ENCODE peak calls at places on chromosomes 4 and X, in four cellular contexts. One of them, this sample, is unnamed.

GRCh38 chrX:22689290-22689689 is 310.5 kb upstream of the DDX53 start:
- DNase-seq in transverse colon: no peak
- DNase-seq in fibroblast of pulmonary artery: peak
- DNase-seq in choroid plexus epithelial cell: no peak
- DNase-seq in this sample: no peak

GRCh38 chr4:111230265-111230664 is 607.4 kb upstream of the PITX2 start:
- DNase-seq in transverse colon: no peak
- DNase-seq in fibroblast of pulmonary artery: no peak
- DNase-seq in choroid plexus epithelial cell: no peak
- DNase-seq in this sample: no peak

GRCh38 chrX:29225670-29226069 is 638.4 kb downstream of the IL1RAPL1 start:
- DNase-seq in transverse colon: no peak
- DNase-seq in fibroblast of pulmonary artery: no peak
- DNase-seq in choroid plexus epithelial cell: peak
- DNase-seq in this sample: no peak

GRCh38 chr4:109916003-109916399 is 3.3 kb downstream of the EGF start:
- DNase-seq in transverse colon: no peak
- DNase-seq in fibroblast of pulmonary artery: no peak
- DNase-seq in choroid plexus epithelial cell: no peak
- DNase-seq in this sample: no peak

GRCh38 chr4:78971326-78971725 is 32.1 kb upstream of the PAQR3 start:
- DNase-seq in transverse colon: no peak
- DNase-seq in fibroblast of pulmonary artery: peak
- DNase-seq in choroid plexus epithelial cell: peak
- DNase-seq in this sample: no peak

GRCh38 chr4:74543247-74543670 is 98.3 kb downstream of the AREG start:
- DNase-seq in transverse colon: no peak
- DNase-seq in fibroblast of pulmonary artery: no peak
- DNase-seq in choroid plexus epithelial cell: no peak
- DNase-seq in this sample: no peak

GRCh38 chrX:41381685-41382084 is 47.7 kb downstream of the DDX3X start:
- DNase-seq in transverse colon: peak
- DNase-seq in fibroblast of pulmonary artery: peak
- DNase-seq in choroid plexus epithelial cell: peak
- DNase-seq in this sample: peak

GRCh38 chrX:129759576-129760061 is 20.1 kb upstream of the SASH3 start:
- DNase-seq in transverse colon: peak
- DNase-seq in fibroblast of pulmonary artery: peak
- DNase-seq in choroid plexus epithelial cell: peak
- DNase-seq in this sample: peak

GRCh38 chr4:119615068-119615744 is 13.4 kb downstream of the PDE5A start:
- DNase-seq in transverse colon: no peak
- DNase-seq in fibroblast of pulmonary artery: no peak
- DNase-seq in choroid plexus epithelial cell: peak
- DNase-seq in this sample: no peak

GRCh38 chrX:39730671-39731389 is 366.9 kb downstream of the BCOR start:
- DNase-seq in transverse colon: peak
- DNase-seq in fibroblast of pulmonary artery: peak
- DNase-seq in choroid plexus epithelial cell: peak
- DNase-seq in this sample: peak

GRCh38 chr4:46392421-46392820 is 2.5 kb upstream of the GABRA2 start:
- DNase-seq in transverse colon: no peak
- DNase-seq in fibroblast of pulmonary artery: no peak
- DNase-seq in choroid plexus epithelial cell: peak
- DNase-seq in this sample: peak

GRCh38 chrX:50769389-50770063 is 44.5 kb downstream of the SHROOM4 start:
- DNase-seq in transverse colon: peak
- DNase-seq in fibroblast of pulmonary artery: no peak
- DNase-seq in choroid plexus epithelial cell: no peak
- DNase-seq in this sample: peak

GRCh38 chr4:183430317-183430986 is 14.0 kb upstream of the CDKN2AIP start:
- DNase-seq in transverse colon: no peak
- DNase-seq in fibroblast of pulmonary artery: peak
- DNase-seq in choroid plexus epithelial cell: peak
- DNase-seq in this sample: no peak

GRCh38 chr4:37471971-37472370 is 214.2 kb downstream of the RELL1 start:
- DNase-seq in transverse colon: peak
- DNase-seq in fibroblast of pulmonary artery: no peak
- DNase-seq in choroid plexus epithelial cell: no peak
- DNase-seq in this sample: peak

GRCh38 chr4:27248829-27249228 is 388.2 kb downstream of the STIM2 start:
- DNase-seq in transverse colon: no peak
- DNase-seq in fibroblast of pulmonary artery: peak
- DNase-seq in choroid plexus epithelial cell: no peak
- DNase-seq in this sample: no peak

GRCh38 chr4:90137545-90137944 is 10.4 kb downstream of the CCSER1 start:
- DNase-seq in transverse colon: no peak
- DNase-seq in fibroblast of pulmonary artery: no peak
- DNase-seq in choroid plexus epithelial cell: no peak
- DNase-seq in this sample: peak

GRCh38 chrX:132165651-132166050 is 37.8 kb upstream of the FRMD7 start:
- DNase-seq in transverse colon: no peak
- DNase-seq in fibroblast of pulmonary artery: no peak
- DNase-seq in choroid plexus epithelial cell: peak
- DNase-seq in this sample: peak

GRCh38 chr4:55819634-55820033 is at the start of gene EXOC1L:
- DNase-seq in transverse colon: no peak
- DNase-seq in fibroblast of pulmonary artery: peak
- DNase-seq in choroid plexus epithelial cell: peak
- DNase-seq in this sample: no peak

GRCh38 chrX:2710496-2710895 is 19.4 kb downstream of the CD99 start:
- DNase-seq in transverse colon: no peak
- DNase-seq in fibroblast of pulmonary artery: no peak
- DNase-seq in choroid plexus epithelial cell: peak
- DNase-seq in this sample: peak

GRCh38 chr4:87465739-87466366 is 43.5 kb downstream of the NUDT9 start:
- DNase-seq in transverse colon: no peak
- DNase-seq in fibroblast of pulmonary artery: peak
- DNase-seq in choroid plexus epithelial cell: peak
- DNase-seq in this sample: peak

GRCh38 chr4:83326546-83326945 is 8.1 kb downstream of the HPSE start:
- DNase-seq in transverse colon: no peak
- DNase-seq in fibroblast of pulmonary artery: no peak
- DNase-seq in choroid plexus epithelial cell: no peak
- DNase-seq in this sample: no peak

GRCh38 chrX:41921492-41922124 is 1.7 kb downstream of the CASK start:
- DNase-seq in transverse colon: no peak
- DNase-seq in fibroblast of pulmonary artery: peak
- DNase-seq in choroid plexus epithelial cell: peak
- DNase-seq in this sample: peak

GRCh38 chr4:186144180-186144579 is 39.7 kb downstream of the FAM149A start:
- DNase-seq in transverse colon: peak
- DNase-seq in fibroblast of pulmonary artery: peak
- DNase-seq in choroid plexus epithelial cell: peak
- DNase-seq in this sample: peak

GRCh38 chrX:1462596-1463251 is 10.0 kb upstream of the ASMTL start:
- DNase-seq in transverse colon: no peak
- DNase-seq in fibroblast of pulmonary artery: peak
- DNase-seq in choroid plexus epithelial cell: peak
- DNase-seq in this sample: peak

GRCh38 chr4:41644288-41644914 is 104.1 kb downstream of the PHOX2B start:
- DNase-seq in transverse colon: peak
- DNase-seq in fibroblast of pulmonary artery: peak
- DNase-seq in choroid plexus epithelial cell: peak
- DNase-seq in this sample: peak

GRCh38 chr4:52982246-52982950 is 120.3 kb downstream of the RASL11B start:
- DNase-seq in transverse colon: no peak
- DNase-seq in fibroblast of pulmonary artery: peak
- DNase-seq in choroid plexus epithelial cell: peak
- DNase-seq in this sample: peak

GRCh38 chr4:11628093-11628725 is 199.5 kb upstream of the HS3ST1 start:
- DNase-seq in transverse colon: no peak
- DNase-seq in fibroblast of pulmonary artery: peak
- DNase-seq in choroid plexus epithelial cell: peak
- DNase-seq in this sample: peak

GRCh38 chr4:7335363-7336066 is 99.2 kb downstream of the PSAPL1 start:
- DNase-seq in transverse colon: peak
- DNase-seq in fibroblast of pulmonary artery: peak
- DNase-seq in choroid plexus epithelial cell: peak
- DNase-seq in this sample: peak

GRCh38 chr4:135804785-135805184 is 1603.2 kb upstream of the PABPC4L start:
- DNase-seq in transverse colon: no peak
- DNase-seq in fibroblast of pulmonary artery: no peak
- DNase-seq in choroid plexus epithelial cell: no peak
- DNase-seq in this sample: no peak

GRCh38 chrX:153297376-153297775 is 24.2 kb downstream of the PNMA6F start:
- DNase-seq in transverse colon: no peak
- DNase-seq in fibroblast of pulmonary artery: no peak
- DNase-seq in choroid plexus epithelial cell: no peak
- DNase-seq in this sample: no peak

GRCh38 chr4:165597581-165598480 is 219.0 kb downstream of the CPE start:
- DNase-seq in transverse colon: no peak
- DNase-seq in fibroblast of pulmonary artery: no peak
- DNase-seq in choroid plexus epithelial cell: no peak
- DNase-seq in this sample: no peak
- H3K4me3 ChIP-seq in transverse colon: no peak
- H3K4me3 ChIP-seq in fibroblast of pulmonary artery: no peak
- H3K4me3 ChIP-seq in choroid plexus epithelial cell: no peak
- H3K4me3 ChIP-seq in this sample: no peak

GRCh38 chr4:93127489-93127888 is 701.1 kb upstream of the ATOH1 start:
- DNase-seq in transverse colon: no peak
- DNase-seq in fibroblast of pulmonary artery: no peak
- DNase-seq in choroid plexus epithelial cell: no peak
- DNase-seq in this sample: no peak

GRCh38 chr4:93132631-93133030 is 695.9 kb upstream of the ATOH1 start:
- DNase-seq in transverse colon: no peak
- DNase-seq in fibroblast of pulmonary artery: no peak
- DNase-seq in choroid plexus epithelial cell: no peak
- DNase-seq in this sample: no peak
- TF ChIP-seq CTCF in transverse colon: no peak
- TF ChIP-seq CTCF in fibroblast of pulmonary artery: no peak
- TF ChIP-seq CTCF in choroid plexus epithelial cell: no peak
- TF ChIP-seq CTCF in this sample: no peak

DNA sequence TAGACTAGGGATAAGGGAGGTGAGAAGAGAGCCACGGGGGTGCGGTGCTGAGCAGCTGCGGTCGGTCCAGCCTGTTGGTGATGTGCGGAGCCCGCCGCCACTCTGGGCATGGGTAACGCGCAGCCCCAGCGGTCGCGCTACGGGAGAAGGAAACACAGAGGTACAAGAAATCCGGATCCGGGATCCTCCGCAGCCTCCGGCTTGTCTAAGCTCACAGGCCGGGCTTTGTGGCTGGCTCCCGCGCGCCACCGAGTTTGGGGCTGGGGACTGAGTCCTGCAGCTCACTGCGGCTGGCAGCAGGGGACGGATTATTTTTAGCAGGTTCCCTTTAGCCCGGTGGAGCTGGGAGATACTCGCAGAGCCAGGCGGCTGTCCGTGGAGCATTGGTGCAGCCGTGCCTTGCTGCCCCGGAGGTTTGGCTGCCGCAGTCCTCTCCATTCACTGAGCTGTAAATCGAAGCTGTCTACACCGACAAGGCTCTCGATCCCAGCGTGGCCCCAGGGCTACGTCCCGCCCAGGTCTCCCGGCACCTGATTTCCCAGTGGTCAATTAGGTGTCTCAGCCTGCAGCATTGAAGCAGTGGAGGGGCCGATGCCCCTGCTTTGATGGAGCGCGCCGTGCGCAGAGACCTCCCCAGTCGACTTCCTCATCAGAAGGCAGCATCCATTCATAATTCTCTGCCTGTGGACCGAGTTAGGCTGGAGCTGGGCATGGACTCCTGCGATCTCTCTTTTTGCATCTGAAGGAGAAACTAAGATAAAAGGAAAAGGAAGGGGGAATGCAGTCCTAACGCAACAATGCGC is 81.9 kb upstream of the SCML1 start:
- DNase-seq in transverse colon: no peak
- DNase-seq in fibroblast of pulmonary artery: peak
- DNase-seq in choroid plexus epithelial cell: no peak
- DNase-seq in this sample: no peak
- H3K4me3 ChIP-seq in transverse colon: no peak
- H3K4me3 ChIP-seq in fibroblast of pulmonary artery: peak
- H3K4me3 ChIP-seq in choroid plexus epithelial cell: peak
- H3K4me3 ChIP-seq in this sample: peak

GRCh38 chrX:6777211-6778002 is 242.5 kb upstream of the VCX3A start:
- DNase-seq in transverse colon: no peak
- DNase-seq in fibroblast of pulmonary artery: no peak
- DNase-seq in choroid plexus epithelial cell: no peak
- DNase-seq in this sample: no peak

GRCh38 chrX:6782831-6783230 is 247.9 kb upstream of the VCX3A start:
- DNase-seq in transverse colon: no peak
- DNase-seq in fibroblast of pulmonary artery: no peak
- DNase-seq in choroid plexus epithelial cell: no peak
- DNase-seq in this sample: no peak

GRCh38 chrX:6778547-6779231 is 243.8 kb upstream of the VCX3A start:
- DNase-seq in transverse colon: no peak
- DNase-seq in fibroblast of pulmonary artery: no peak
- DNase-seq in choroid plexus epithelial cell: no peak
- DNase-seq in this sample: no peak
- TF ChIP-seq CTCF in transverse colon: no peak
- TF ChIP-seq CTCF in fibroblast of pulmonary artery: no peak
- TF ChIP-seq CTCF in choroid plexus epithelial cell: no peak
- TF ChIP-seq CTCF in this sample: no peak

GRCh38 chrX:10016516-10017132 is 49.5 kb downstream of the CLDN34 start:
- DNase-seq in transverse colon: no peak
- DNase-seq in fibroblast of pulmonary artery: no peak
- DNase-seq in choroid plexus epithelial cell: no peak
- DNase-seq in this sample: no peak

GRCh38 chrX:10014462-10015373 is 47.6 kb downstream of the CLDN34 start:
- DNase-seq in transverse colon: peak
- DNase-seq in fibroblast of pulmonary artery: peak
- DNase-seq in choroid plexus epithelial cell: peak
- DNase-seq in this sample: peak

GRCh38 chrX:10015711-10016515 is 48.8 kb downstream of the CLDN34 start:
- DNase-seq in transverse colon: no peak
- DNase-seq in fibroblast of pulmonary artery: peak
- DNase-seq in choroid plexus epithelial cell: no peak
- DNase-seq in this sample: no peak

GRCh38 chrX:10021461-10022272 is 54.5 kb downstream of the CLDN34 start:
- DNase-seq in transverse colon: no peak
- DNase-seq in fibroblast of pulmonary artery: peak
- DNase-seq in choroid plexus epithelial cell: peak
- DNase-seq in this sample: peak

GRCh38 chrX:10017866-10018265 is 50.7 kb downstream of the CLDN34 start:
- DNase-seq in transverse colon: no peak
- DNase-seq in fibroblast of pulmonary artery: peak
- DNase-seq in choroid plexus epithelial cell: peak
- DNase-seq in this sample: peak
- H3K4me3 ChIP-seq in transverse colon: no peak
- H3K4me3 ChIP-seq in fibroblast of pulmonary artery: peak
- H3K4me3 ChIP-seq in choroid plexus epithelial cell: no peak
- H3K4me3 ChIP-seq in this sample: no peak

DNA sequence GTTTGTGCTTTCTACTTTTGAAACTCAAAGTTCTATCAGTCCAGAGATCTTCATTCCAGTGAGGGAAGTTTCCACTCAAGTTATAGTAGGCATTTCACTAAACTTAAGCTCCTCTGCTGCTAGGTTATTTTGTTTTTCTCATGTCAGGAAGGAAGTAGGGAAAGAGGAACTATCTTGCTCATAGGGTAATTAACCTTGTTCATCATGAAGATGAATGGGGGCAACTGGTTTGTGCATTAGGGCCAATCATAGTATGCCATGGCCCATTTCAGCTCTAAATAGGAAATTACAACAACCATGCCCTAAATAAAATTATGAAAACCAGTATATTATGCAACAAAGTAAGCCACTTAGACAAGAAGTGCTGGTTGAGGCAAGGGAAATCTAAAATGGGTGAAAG is 804.7 kb upstream of the NDST4 start:
- DNase-seq in transverse colon: no peak
- DNase-seq in fibroblast of pulmonary artery: no peak
- DNase-seq in choroid plexus epithelial cell: no peak
- DNase-seq in this sample: no peak
- TF ChIP-seq CTCF in transverse colon: no peak
- TF ChIP-seq CTCF in fibroblast of pulmonary artery: no peak
- TF ChIP-seq CTCF in choroid plexus epithelial cell: no peak
- TF ChIP-seq CTCF in this sample: no peak

GRCh38 chr4:151012376-151012775 is 2.7 kb downstream of the LRBA start:
- DNase-seq in transverse colon: no peak
- DNase-seq in fibroblast of pulmonary artery: no peak
- DNase-seq in choroid plexus epithelial cell: no peak
- DNase-seq in this sample: no peak
- H3K4me3 ChIP-seq in transverse colon: peak
- H3K4me3 ChIP-seq in fibroblast of pulmonary artery: no peak
- H3K4me3 ChIP-seq in choroid plexus epithelial cell: no peak
- H3K4me3 ChIP-seq in this sample: peak